ENCODE peak calls at places on chromosomes 13 and 19, in ten cellular contexts. U is heart left ventricle; G is Peyer's patch; E is pancreas; W is IMR-90; N is CD4-positive, CD25-positive, alpha-beta regulatory T cell; Z is OCI-LY7; K is endothelial cell of umbilical vein; B is iPS DF 6.9; L is thoracic aorta. M is an unnamed sample.

GRCh38 chr13:46492946-46493345 is 60.0 kb upstream of the LRCH1 start:
- DNase-seq in Z (peak; percentile 63), K (peak; percentile 59), U (no peak), L (no peak), B (peak; percentile 9), E (peak; percentile 14), G (no peak), N (peak; percentile 22), W (peak; percentile 48), M (peak; percentile 38)

GRCh38 chr19:49130325-49130724 is 11.0 kb downstream of the PPFIA3 start:
- DNase-seq in Z (no peak), E (no peak), U (no peak), K (no peak), L (no peak), N (no peak), G (no peak), B (no peak), W (no peak), M (no peak)

GRCh38 chr19:42857544-42857867 is 22.0 kb downstream of the PSG1 start:
- DNase-seq in L (no peak), E (no peak), B (no peak), U (no peak), N (no peak), K (no peak), G (no peak), Z (no peak), W (no peak), M (no peak)

GRCh38 chr13:109818136-109818535 is 31.8 kb upstream of the IRS2 start:
- DNase-seq in L (no peak), W (no peak), K (no peak), U (no peak), N (no peak), E (no peak), G (no peak), B (no peak), Z (no peak), M (no peak)

GRCh38 chr19:6260912-6261636 is 18.7 kb downstream of the MLLT1 start:
- DNase-seq in W (peak; percentile 22), E (no peak), K (peak; percentile 44), B (peak; percentile 43), L (no peak), Z (peak; percentile 44), G (no peak), U (no peak), N (no peak), M (no peak)

GRCh38 chr13:30016398-30016797 is 166.0 kb upstream of the UBL3 start:
- DNase-seq in G (no peak), E (no peak), N (no peak), W (no peak), B (no peak), L (no peak), K (no peak), Z (no peak), U (no peak), M (no peak)

GRCh38 chr13:52961196-52961845 is 67.3 kb upstream of the OLFM4 start:
- DNase-seq in E (no peak), U (no peak), L (no peak), Z (no peak), B (no peak), W (no peak), N (no peak), K (no peak), G (no peak), M (no peak)

GRCh38 chr19:42571136-42571535 is 23.6 kb downstream of the CEACAM8 start:
- DNase-seq in B (no peak), U (no peak), L (no peak), N (no peak), K (no peak), W (no peak), G (no peak), E (no peak), Z (no peak), M (no peak)

GRCh38 chr13:51769455-51770127 is 34.4 kb downstream of the DHRS12 start:
- DNase-seq in G (peak; percentile 48), N (no peak), B (no peak), U (peak; percentile 60), W (no peak), K (no peak), Z (no peak), L (no peak), E (peak; percentile 76), M (no peak)

GRCh38 chr19:7468840-7469239 is 20.0 kb downstream of the PEX11G start:
- DNase-seq in Z (no peak), N (no peak), L (no peak), U (no peak), G (no peak), W (no peak), B (no peak), K (no peak), E (no peak), M (no peak)

DNA sequence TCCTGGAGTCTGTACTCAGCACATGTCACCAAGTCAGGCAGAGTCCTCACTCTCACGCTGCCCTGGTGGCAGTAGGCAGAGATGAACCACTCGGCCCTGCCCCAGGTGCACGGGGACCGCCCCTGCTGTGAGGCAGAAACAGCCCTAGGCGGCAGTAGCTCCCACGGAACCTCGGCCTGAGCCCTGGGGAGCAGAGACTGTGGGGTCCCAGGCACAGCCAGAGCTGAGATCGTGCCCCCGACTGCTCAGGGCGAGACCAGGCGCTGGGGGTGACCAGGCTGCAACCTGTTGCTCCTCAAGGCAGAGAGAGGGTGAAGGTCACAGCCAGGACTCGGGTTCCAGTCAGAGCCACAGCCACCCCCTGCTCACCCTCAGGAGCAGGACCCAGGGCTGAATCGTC is 34.9 kb downstream of the AP1M1 start:
- DNase-seq in W (no peak), G (no peak), B (no peak), Z (no peak), N (no peak), L (no peak), K (no peak), E (no peak), U (no peak), M (no peak)
- H3K36me3 ChIP-seq in W (peaks cover 78% of the 10 kb centered on the region), G (no peaks in the 10 kb centered on the region), B (no peaks in the 10 kb centered on the region), Z (peaks cover 80% of the 10 kb centered on the region), N (peaks cover 65% of the 10 kb centered on the region), L (peaks cover 78% of the 10 kb centered on the region), K (peaks cover 59% of the 10 kb centered on the region), E (peaks cover 18% of the 10 kb centered on the region), U (no peaks in the 10 kb centered on the region), M (peaks cover 80% of the 10 kb centered on the region)

GRCh38 chr13:39496487-39496998 is 106.5 kb downstream of the LHFPL6 start:
- DNase-seq in G (no peak), N (no peak), E (no peak), L (no peak), W (no peak), Z (no peak), B (no peak), U (no peak), K (no peak), M (no peak)
- H3K4me1 ChIP-seq in G (no peaks in the 10 kb centered on the region), N (no peaks in the 10 kb centered on the region), E (no peaks in the 10 kb centered on the region), L (no peaks in the 10 kb centered on the region), W (no peaks in the 10 kb centered on the region), Z (peaks cover 9% of the 10 kb centered on the region), B (peaks cover 6% of the 10 kb centered on the region), U (peaks cover 67% of the 10 kb centered on the region), K (no peaks in the 10 kb centered on the region), M (no peaks in the 10 kb centered on the region)

GRCh38 chr19:35719402-35720162 is 1.8 kb downstream of the KMT2B start:
- DNase-seq in W (no peak), U (no peak), Z (no peak), G (no peak), B (no peak), N (no peak), K (no peak), E (no peak), L (no peak), M (no peak)

GRCh38 chr19:35721374-35721773 is 3.6 kb downstream of the KMT2B start:
- DNase-seq in B (no peak), L (no peak), G (no peak), N (no peak), K (no peak), E (peak; percentile 15), Z (no peak), W (no peak), U (no peak), M (no peak)

GRCh38 chr19:35720648-35721047 is 2.8 kb downstream of the KMT2B start:
- DNase-seq in N (no peak), K (no peak), G (no peak), W (no peak), B (no peak), Z (no peak), L (no peak), E (peak; percentile 30), U (no peak), M (no peak)

GRCh38 chr19:35718345-35719041 is 690 bp downstream of the KMT2B start:
- DNase-seq in N (peak; percentile 52), U (peak; percentile 57), E (peak; percentile 64), Z (peak; percentile 59), G (peak; percentile 64), L (no peak), K (peak; percentile 25), B (no peak), W (no peak), M (peak; percentile 38)

DNA sequence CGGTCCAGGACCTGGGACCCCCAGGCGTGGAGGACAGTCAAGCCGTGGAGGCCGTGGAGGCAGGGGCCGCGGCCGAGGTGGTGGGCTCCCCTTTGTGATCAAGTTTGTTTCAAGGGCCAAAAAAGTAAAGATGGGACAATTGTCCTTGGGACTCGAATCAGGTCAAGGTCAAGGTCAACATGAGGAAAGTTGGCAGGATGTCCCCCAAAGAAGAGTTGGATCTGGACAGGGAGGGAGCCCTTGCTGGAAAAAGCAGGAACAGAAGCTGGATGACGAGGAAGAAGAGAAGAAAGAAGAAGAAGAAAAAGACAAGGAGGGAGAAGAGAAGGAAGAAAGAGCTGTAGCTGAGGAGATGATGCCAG is 2.3 kb downstream of the KMT2B start:
- DNase-seq in Z (no peak), W (no peak), L (no peak), E (no peak), U (no peak), B (no peak), G (no peak), K (no peak), N (no peak), M (no peak)
- H3K27ac ChIP-seq in Z (no peak overlapping the region), W (no peak overlapping the region), L (no peak overlapping the region), E (no peak overlapping the region), U (no peak overlapping the region), B (no peak overlapping the region), G (no peak overlapping the region), K (no peak overlapping the region), N (no peak overlapping the region), M (no peak overlapping the region)

GRCh38 chr19:47269596-47269995 is 5.1 kb upstream of the INAFM1 start:
- DNase-seq in W (no peak), K (no peak), N (no peak), L (no peak), B (no peak), E (no peak), U (no peak), Z (no peak), G (no peak), M (no peak)
- H3K36me3 ChIP-seq in W (peaks cover 42% of the 10 kb centered on the region), K (peaks cover 32% of the 10 kb centered on the region), N (peaks cover 26% of the 10 kb centered on the region), L (peaks cover 52% of the 10 kb centered on the region), B (peaks cover 18% of the 10 kb centered on the region), E (peaks cover 44% of the 10 kb centered on the region), U (peaks cover 3% of the 10 kb centered on the region), Z (peaks cover 46% of the 10 kb centered on the region), G (no peaks in the 10 kb centered on the region), M (peaks cover 62% of the 10 kb centered on the region)

GRCh38 chr19:45294291-45295029 is 28.2 kb downstream of the CKM start:
- DNase-seq in G (no peak), W (no peak), U (peak; percentile 78), L (no peak), K (no peak), Z (no peak), E (peak; percentile 67), B (no peak), N (no peak), M (no peak)
- H3K4me1 ChIP-seq in G (no peaks in the 10 kb centered on the region), W (no peaks in the 10 kb centered on the region), U (peaks cover 6% of the 10 kb centered on the region), L (peaks cover 5% of the 10 kb centered on the region), K (no peaks in the 10 kb centered on the region), Z (no peaks in the 10 kb centered on the region), E (no peaks in the 10 kb centered on the region), B (no peaks in the 10 kb centered on the region), N (no peaks in the 10 kb centered on the region), M (no peaks in the 10 kb centered on the region)

M was measured in naive thymus-derived CD4-positive, alpha-beta T cell.